ENCODE peak calls at places on chromosomes 7 and 10, in four cellular contexts. Q is transverse colon, P is MM.1S, H is fibroblast of mammary gland. N is an unnamed sample.

GRCh38 chr10:15943461-15943860 is 83.2 kb upstream of the MINDY3 start:
- DNase-seq in P (no peak), H (no peak), Q (no peak), N (no peak)

GRCh38 chr10:36888925-36889573 is 236.3 kb upstream of the ANKRD30A start:
- DNase-seq in P (peak), H (peak), Q (peak), N (peak)

GRCh38 chr7:137682596-137682995 is 164.2 kb downstream of the DGKI start:
- DNase-seq in Q (no peak), P (no peak), H (peak), N (peak)

GRCh38 chr10:80924063-80924952 is 386.6 kb downstream of the SH2D4B start:
- DNase-seq in Q (peak), P (peak), H (peak), N (peak)

GRCh38 chr7:28473567-28474266 is 61.4 kb downstream of the CREB5 start:
- DNase-seq in Q (no peak), H (peak), P (no peak), N (no peak)

GRCh38 chr7:35530124-35531109 is 164.5 kb downstream of the HERPUD2 start:
- DNase-seq in P (no peak), H (no peak), Q (no peak), N (no peak)

GRCh38 chr7:2641406-2642393 is 9.9 kb downstream of the TTYH3 start:
- DNase-seq in P (no peak), Q (peak), H (peak), N (peak)

GRCh38 chr7:16993543-16993942 is 111.8 kb upstream of the AGR3 start:
- DNase-seq in H (no peak), P (no peak), Q (no peak), N (no peak)

GRCh38 chr7:30255096-30255769 is 29.2 kb upstream of the ZNRF2 start:
- DNase-seq in P (no peak), Q (no peak), H (no peak), N (no peak)

GRCh38 chr10:100930368-100930767 is 17.6 kb downstream of the SLF2 start:
- DNase-seq in H (no peak), Q (no peak), P (no peak), N (no peak)

GRCh38 chr10:17219024-17219423 is 9.0 kb upstream of the VIM start:
- DNase-seq in P (no peak), Q (no peak), H (peak), N (peak)

GRCh38 chr10:3976171-3976570 is 191.2 kb upstream of the KLF6 start:
- DNase-seq in P (no peak), Q (no peak), H (no peak), N (no peak)

GRCh38 chr7:74656421-74656910 is 1.1 kb upstream of the GTF2I start:
- DNase-seq in P (peak), Q (peak), H (peak), N (peak)

GRCh38 chr7:12879139-12879538 is 191.7 kb downstream of the ARL4A start:
- DNase-seq in Q (no peak), H (no peak), P (no peak), N (no peak)

GRCh38 chr7:23873306-23873705 is 163.3 kb downstream of the STK31 start:
- DNase-seq in H (no peak), Q (no peak), P (no peak), N (no peak)

GRCh38 chr7:155360495-155361362 is 63.1 kb downstream of the INSIG1 start:
- DNase-seq in P (peak), H (no peak), Q (no peak), N (no peak)

GRCh38 chr7:132458685-132459084 is 117.6 kb downstream of the PLXNA4 start:
- DNase-seq in H (no peak), P (no peak), Q (no peak), N (no peak)

DNA sequence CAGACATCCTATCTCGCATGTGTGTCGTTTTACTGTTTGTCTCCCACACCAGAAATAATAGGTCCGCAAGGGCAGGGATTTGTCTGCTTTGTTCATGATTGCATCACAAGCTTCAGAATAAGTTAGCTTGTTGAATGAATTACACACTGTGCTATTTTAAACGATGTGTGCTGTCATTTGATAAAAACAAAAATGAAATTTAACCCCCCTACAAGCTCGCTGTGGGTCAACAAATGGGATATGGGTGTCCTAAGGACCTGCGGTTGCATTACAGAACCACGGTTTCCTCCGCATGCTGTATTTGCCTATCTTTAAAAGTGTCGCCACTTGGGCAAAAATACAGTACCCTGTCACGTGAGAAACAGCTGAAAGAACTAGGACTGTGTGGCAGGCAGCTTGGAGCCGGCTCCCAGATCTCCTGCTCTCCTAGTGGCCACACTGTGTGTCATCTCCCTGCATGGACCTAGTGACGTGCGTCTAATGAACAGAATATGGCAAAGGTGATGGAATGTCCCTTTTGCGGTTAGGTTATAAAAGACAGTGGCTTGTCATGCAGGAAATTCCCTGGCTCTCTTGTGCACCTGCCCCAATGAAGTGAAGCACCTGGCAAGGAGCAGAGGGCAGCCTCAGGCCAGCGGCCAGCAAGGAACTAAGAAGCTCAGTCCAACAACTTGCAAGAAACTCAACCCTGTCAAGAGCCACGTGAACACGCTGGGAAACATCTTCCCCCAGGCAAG is 32.9 kb upstream of the CRYGN start:
- DNase-seq in H (no peak), Q (peak), P (peak), N (no peak)
- H3K4me3 ChIP-seq in H (no peak), Q (no peak), P (peak), N (no peak)

GRCh38 chr10:62657244-62657835 is 147.2 kb upstream of the ADO start:
- DNase-seq in P (no peak), Q (no peak), H (no peak), N (no peak)
- TF ChIP-seq CTCF in P (no peak), Q (no peak), H (no peak), N (no peak)

DNA sequence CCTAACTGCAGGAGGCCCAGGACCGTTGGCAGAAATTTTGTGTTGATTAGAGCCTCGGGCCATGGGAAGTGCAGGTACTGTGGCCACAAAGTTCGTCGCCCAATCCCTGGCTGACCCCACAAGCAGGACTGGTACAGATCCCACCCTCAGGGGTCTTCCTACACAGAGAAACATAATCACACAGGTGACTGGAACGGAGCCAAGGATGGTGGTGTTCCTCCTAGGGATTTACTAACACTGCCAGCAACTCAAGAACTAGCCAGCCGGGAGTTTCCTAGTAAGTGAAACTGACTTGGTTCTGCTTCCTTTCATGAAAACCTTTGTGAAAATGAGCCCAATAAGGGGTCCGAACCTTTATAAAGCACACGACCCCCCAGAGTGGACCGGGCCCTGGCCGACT is 5.7 kb downstream of the CUX1 start:
- DNase-seq in H (no peak), Q (no peak), P (no peak), N (no peak)
- H3K4me3 ChIP-seq in H (no peak), Q (no peak), P (no peak), N (no peak)

GRCh38 chr7:151013728-151014497 is 10.4 kb downstream of the ATG9B start:
- DNase-seq in Q (peak), P (peak), H (peak), N (peak)
- TF ChIP-seq CTCF in Q (no peak), P (peak), H (no peak), N (peak)

DNA sequence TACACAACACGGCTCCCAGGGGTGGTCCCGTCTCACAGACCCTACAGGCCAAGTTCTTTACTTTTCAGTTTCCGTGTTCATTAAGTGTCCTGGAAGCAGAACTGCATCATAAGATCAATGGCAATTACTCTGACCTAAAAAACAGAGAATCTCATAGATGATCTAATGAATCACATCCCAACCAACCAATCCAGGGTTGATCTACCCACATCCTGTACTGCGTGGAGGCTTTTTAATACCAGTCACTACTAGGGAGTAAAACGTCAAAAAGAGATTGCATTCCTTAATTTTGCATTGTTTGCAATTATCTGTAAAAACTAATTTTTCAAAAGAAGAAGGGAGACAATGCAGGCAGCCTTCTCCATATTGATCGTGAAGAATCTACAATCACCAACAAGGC is 72.6 kb downstream of the PARD3 start:
- DNase-seq in Q (no peak), P (no peak), H (peak), N (no peak)
- H3K4me3 ChIP-seq in Q (no peak), P (no peak), H (no peak), N (no peak)

GRCh38 chr7:130793855-130794618 is 60.0 kb upstream of the KLF14 start:
- DNase-seq in Q (no peak), H (peak), P (no peak), N (peak)
- TF ChIP-seq CTCF in Q (no peak), H (peak), P (no peak), N (peak)

GRCh38 chr10:103153765-103154197 is 39.3 kb downstream of the NT5C2 start:
- DNase-seq in H (peak), Q (no peak), P (no peak), N (peak)
- H3K4me3 ChIP-seq in H (no peak), Q (no peak), P (no peak), N (no peak)